ENCODE peak calls at places on chromosome 20, in seven cellular contexts. One of them, this sample, is unnamed. For H3K4me1, the result is how much of the 10 kb centered on the place peaks cover.

GRCh38 chr20:58392286-58392685 is 3.3 kb downstream of the VAPB start:
- DNase-seq in right atrium auricular region: no peak
- DNase-seq in spleen: no peak
- DNase-seq in aorta: no peak
- DNase-seq in right cardiac atrium: no peak
- DNase-seq in tibial nerve: no peak
- DNase-seq in hepatocyte: no peak
- DNase-seq in this sample: no peak

GRCh38 chr20:18020931-18021330 is 36.8 kb downstream of the OVOL2 start:
- DNase-seq in right atrium auricular region: no peak
- DNase-seq in spleen: peak
- DNase-seq in aorta: no peak
- DNase-seq in right cardiac atrium: no peak
- DNase-seq in tibial nerve: no peak
- DNase-seq in hepatocyte: no peak
- DNase-seq in this sample: no peak

GRCh38 chr20:18657575-18657974 is 69.7 kb downstream of the DTD1 start:
- DNase-seq in right atrium auricular region: no peak
- DNase-seq in spleen: no peak
- DNase-seq in aorta: no peak
- DNase-seq in right cardiac atrium: no peak
- DNase-seq in tibial nerve: no peak
- DNase-seq in hepatocyte: no peak
- DNase-seq in this sample: no peak

GRCh38 chr20:57788936-57789613 is 79.3 kb upstream of the PMEPA1 start:
- DNase-seq in right atrium auricular region: no peak
- DNase-seq in spleen: peak
- DNase-seq in aorta: no peak
- DNase-seq in right cardiac atrium: no peak
- DNase-seq in tibial nerve: no peak
- DNase-seq in hepatocyte: no peak
- DNase-seq in this sample: no peak

GRCh38 chr20:57939499-57939898 is 229.7 kb upstream of the PMEPA1 start:
- DNase-seq in right atrium auricular region: no peak
- DNase-seq in spleen: no peak
- DNase-seq in aorta: no peak
- DNase-seq in right cardiac atrium: no peak
- DNase-seq in tibial nerve: no peak
- DNase-seq in hepatocyte: no peak
- DNase-seq in this sample: no peak

GRCh38 chr20:54466112-54466511 is 9.3 kb upstream of the DOK5 start:
- DNase-seq in right atrium auricular region: no peak
- DNase-seq in spleen: no peak
- DNase-seq in aorta: no peak
- DNase-seq in right cardiac atrium: no peak
- DNase-seq in tibial nerve: no peak
- DNase-seq in hepatocyte: no peak
- DNase-seq in this sample: no peak

GRCh38 chr20:32535316-32535952 is 49.7 kb downstream of the NOL4L start:
- DNase-seq in right atrium auricular region: no peak
- DNase-seq in spleen: no peak
- DNase-seq in aorta: no peak
- DNase-seq in right cardiac atrium: no peak
- DNase-seq in tibial nerve: no peak
- DNase-seq in hepatocyte: no peak
- DNase-seq in this sample: no peak

GRCh38 chr20:8940311-8940710 is 128.6 kb upstream of the PLCB4 start:
- DNase-seq in right atrium auricular region: no peak
- DNase-seq in spleen: no peak
- DNase-seq in aorta: no peak
- DNase-seq in right cardiac atrium: no peak
- DNase-seq in tibial nerve: no peak
- DNase-seq in hepatocyte: no peak
- DNase-seq in this sample: no peak

GRCh38 chr20:24388828-24389325 is 80.6 kb upstream of the SYNDIG1 start:
- DNase-seq in right atrium auricular region: no peak
- DNase-seq in spleen: no peak
- DNase-seq in aorta: no peak
- DNase-seq in right cardiac atrium: no peak
- DNase-seq in tibial nerve: no peak
- DNase-seq in hepatocyte: no peak
- DNase-seq in this sample: no peak

GRCh38 chr20:60240986-60241385 is 282.8 kb downstream of the CDH26 start:
- DNase-seq in right atrium auricular region: no peak
- DNase-seq in spleen: no peak
- DNase-seq in aorta: no peak
- DNase-seq in right cardiac atrium: no peak
- DNase-seq in tibial nerve: no peak
- DNase-seq in hepatocyte: no peak
- DNase-seq in this sample: no peak

GRCh38 chr20:21033817-21034216 is 72.3 kb downstream of the LINC00237 start:
- DNase-seq in right atrium auricular region: no peak
- DNase-seq in spleen: no peak
- DNase-seq in aorta: no peak
- DNase-seq in right cardiac atrium: no peak
- DNase-seq in tibial nerve: no peak
- DNase-seq in hepatocyte: no peak
- DNase-seq in this sample: no peak

GRCh38 chr20:3612795-3613560 is 50.2 kb downstream of the GFRA4 start:
- DNase-seq in right atrium auricular region: no peak
- DNase-seq in spleen: no peak
- DNase-seq in aorta: no peak
- DNase-seq in right cardiac atrium: no peak
- DNase-seq in tibial nerve: no peak
- DNase-seq in hepatocyte: no peak
- DNase-seq in this sample: no peak

GRCh38 chr20:43963872-43964791 is 49.5 kb downstream of the TOX2 start:
- DNase-seq in right atrium auricular region: peak
- DNase-seq in spleen: peak
- DNase-seq in aorta: peak
- DNase-seq in right cardiac atrium: peak
- DNase-seq in tibial nerve: no peak
- DNase-seq in hepatocyte: no peak
- DNase-seq in this sample: peak

GRCh38 chr20:25277051-25277801 is 29.3 kb downstream of the PYGB start:
- DNase-seq in right atrium auricular region: no peak
- DNase-seq in spleen: peak
- DNase-seq in aorta: peak
- DNase-seq in right cardiac atrium: no peak
- DNase-seq in tibial nerve: peak
- DNase-seq in hepatocyte: no peak
- DNase-seq in this sample: peak

GRCh38 chr20:57711311-57711712 is 1.5 kb upstream of the PMEPA1 start:
- DNase-seq in right atrium auricular region: no peak
- DNase-seq in spleen: no peak
- DNase-seq in aorta: no peak
- DNase-seq in right cardiac atrium: no peak
- DNase-seq in tibial nerve: no peak
- DNase-seq in hepatocyte: no peak
- DNase-seq in this sample: no peak

GRCh38 chr20:31919756-31920155 is 32.1 kb downstream of the PDRG1 start:
- DNase-seq in right atrium auricular region: no peak
- DNase-seq in spleen: no peak
- DNase-seq in aorta: no peak
- DNase-seq in right cardiac atrium: no peak
- DNase-seq in tibial nerve: no peak
- DNase-seq in hepatocyte: no peak
- DNase-seq in this sample: no peak

DNA sequence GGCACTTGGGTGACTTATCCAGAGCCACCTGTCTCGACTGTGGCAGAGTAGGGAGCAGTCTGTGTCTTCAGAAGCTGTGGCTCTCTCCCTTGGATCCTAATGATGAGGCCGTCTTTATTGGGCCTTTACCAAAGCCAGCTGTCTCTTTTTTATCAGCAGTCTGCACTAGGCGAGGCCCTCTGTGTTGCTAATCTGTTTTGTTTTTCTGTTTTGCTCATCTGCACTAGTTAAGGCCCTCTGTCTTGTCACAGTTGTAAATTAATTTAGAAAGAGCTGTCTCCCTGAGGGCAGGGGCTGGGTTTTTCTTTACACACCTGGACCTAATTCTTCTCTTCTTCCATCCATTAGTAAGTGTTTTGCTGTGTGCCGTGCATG is 45.0 kb downstream of the CDS2 start:
- DNase-seq in right atrium auricular region: no peak
- DNase-seq in spleen: no peak
- DNase-seq in aorta: no peak
- DNase-seq in right cardiac atrium: no peak
- DNase-seq in tibial nerve: no peak
- DNase-seq in hepatocyte: no peak
- DNase-seq in this sample: no peak
- H3K4me1 ChIP-seq in right atrium auricular region: under half
- H3K4me1 ChIP-seq in spleen: under half
- H3K4me1 ChIP-seq in aorta: under half
- H3K4me1 ChIP-seq in right cardiac atrium: under half
- H3K4me1 ChIP-seq in tibial nerve: under half
- H3K4me1 ChIP-seq in hepatocyte: under half
- H3K4me1 ChIP-seq in this sample: half or more

GRCh38 chr20:15913661-15914060 is 659.6 kb downstream of the KIF16B start:
- DNase-seq in right atrium auricular region: no peak
- DNase-seq in spleen: no peak
- DNase-seq in aorta: no peak
- DNase-seq in right cardiac atrium: no peak
- DNase-seq in tibial nerve: no peak
- DNase-seq in hepatocyte: no peak
- DNase-seq in this sample: no peak
- H3K4me3 ChIP-seq in right atrium auricular region: no peak
- H3K4me3 ChIP-seq in spleen: no peak
- H3K4me3 ChIP-seq in aorta: no peak
- H3K4me3 ChIP-seq in right cardiac atrium: no peak
- H3K4me3 ChIP-seq in tibial nerve: no peak
- H3K4me3 ChIP-seq in hepatocyte: no peak
- H3K4me3 ChIP-seq in this sample: no peak

DNA sequence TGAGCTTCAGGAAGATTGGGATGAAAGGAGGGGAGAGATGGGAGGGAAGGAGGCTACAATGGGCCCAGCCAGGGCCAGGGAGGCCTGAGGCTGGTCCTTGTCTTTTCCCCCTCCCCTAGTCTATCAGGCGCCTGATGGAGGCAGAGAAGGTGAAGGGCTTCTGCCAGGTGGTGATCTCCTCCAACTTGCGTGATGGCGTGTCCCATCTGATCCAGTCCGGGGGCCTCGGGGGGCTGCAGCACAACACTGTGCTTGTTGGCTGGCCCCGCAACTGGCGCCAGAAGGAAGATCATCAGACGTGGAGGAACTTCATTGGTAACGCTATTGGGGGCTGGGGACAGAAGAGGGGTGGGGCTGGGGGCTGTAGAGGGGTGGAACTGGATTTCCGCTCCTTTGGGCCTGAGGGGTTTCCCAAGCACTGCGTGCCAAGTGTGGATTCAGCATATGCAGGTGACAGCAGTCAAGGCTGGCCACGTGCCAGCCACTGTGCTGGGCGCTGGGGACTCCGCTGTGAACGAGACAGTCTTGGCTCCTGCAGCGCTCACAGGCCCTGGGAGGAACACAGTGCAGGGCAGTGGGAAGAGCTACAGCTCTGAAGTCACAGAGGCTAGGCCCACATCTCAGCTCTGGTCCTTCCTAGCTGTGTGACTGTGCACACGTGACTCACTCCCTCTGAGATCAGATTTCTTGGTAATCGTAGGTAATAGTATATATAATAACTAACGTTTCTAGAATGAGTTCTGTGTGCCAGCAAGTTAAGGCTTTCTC is 22.7 kb downstream of the SLC12A5 start:
- DNase-seq in right atrium auricular region: no peak
- DNase-seq in spleen: no peak
- DNase-seq in aorta: no peak
- DNase-seq in right cardiac atrium: no peak
- DNase-seq in tibial nerve: no peak
- DNase-seq in hepatocyte: no peak
- DNase-seq in this sample: no peak
- H3K4me1 ChIP-seq in right atrium auricular region: under half
- H3K4me1 ChIP-seq in spleen: under half
- H3K4me1 ChIP-seq in aorta: under half
- H3K4me1 ChIP-seq in right cardiac atrium: under half
- H3K4me1 ChIP-seq in tibial nerve: under half
- H3K4me1 ChIP-seq in hepatocyte: under half
- H3K4me1 ChIP-seq in this sample: under half

DNA sequence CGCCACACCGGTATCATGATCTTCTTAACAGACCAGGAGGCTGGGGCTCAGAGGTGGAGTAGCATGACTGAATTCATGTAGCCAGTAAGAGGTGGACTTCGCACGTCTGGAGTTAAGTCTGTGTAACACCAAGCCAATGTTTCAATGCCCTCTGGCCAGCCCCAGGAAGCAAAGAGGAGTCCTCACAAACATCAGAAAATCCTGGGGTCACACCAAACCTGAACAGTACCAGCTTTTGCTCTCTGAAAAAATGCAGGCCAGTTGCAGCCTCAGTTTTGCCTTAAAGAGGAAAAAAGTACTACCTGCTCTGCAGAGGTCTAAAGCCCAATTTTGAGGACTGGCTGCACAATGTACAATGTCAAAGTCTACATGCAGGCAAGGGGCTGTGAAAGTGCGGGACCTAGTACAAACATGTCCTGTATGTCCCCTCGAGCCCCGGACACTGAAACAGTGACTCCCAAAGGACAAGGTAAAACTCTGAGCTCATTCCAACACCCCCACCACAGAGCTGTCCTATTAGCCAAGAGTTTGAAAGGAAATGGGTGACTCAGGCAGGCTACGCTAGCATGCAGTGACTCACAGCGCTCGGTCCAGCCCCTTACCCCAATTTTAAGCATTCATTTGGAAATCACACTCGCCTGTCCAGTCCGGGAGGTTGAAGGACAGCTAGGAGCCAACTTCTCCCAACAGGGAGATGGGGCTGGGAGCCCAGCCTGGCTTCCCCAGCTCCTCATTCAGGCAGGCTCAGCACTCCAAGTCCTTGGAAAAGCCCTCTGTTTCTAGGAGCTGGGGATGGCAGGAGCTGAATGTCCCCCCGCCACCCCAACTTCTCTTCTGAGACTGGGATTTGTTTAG is 4.1 kb downstream of the SDC4 start:
- DNase-seq in right atrium auricular region: peak
- DNase-seq in spleen: no peak
- DNase-seq in aorta: peak
- DNase-seq in right cardiac atrium: peak
- DNase-seq in tibial nerve: no peak
- DNase-seq in hepatocyte: peak
- DNase-seq in this sample: no peak
- H3K4me3 ChIP-seq in right atrium auricular region: peak
- H3K4me3 ChIP-seq in spleen: peak
- H3K4me3 ChIP-seq in aorta: no peak
- H3K4me3 ChIP-seq in right cardiac atrium: peak
- H3K4me3 ChIP-seq in tibial nerve: peak
- H3K4me3 ChIP-seq in hepatocyte: peak
- H3K4me3 ChIP-seq in this sample: peak

GRCh38 chr20:41150664-41151063 is 13.3 kb downstream of the PLCG1 start:
- DNase-seq in right atrium auricular region: no peak
- DNase-seq in spleen: no peak
- DNase-seq in aorta: no peak
- DNase-seq in right cardiac atrium: no peak
- DNase-seq in tibial nerve: no peak
- DNase-seq in hepatocyte: no peak
- DNase-seq in this sample: no peak
- H3K4me1 ChIP-seq in right atrium auricular region: under half
- H3K4me1 ChIP-seq in spleen: half or more
- H3K4me1 ChIP-seq in aorta: under half
- H3K4me1 ChIP-seq in right cardiac atrium: half or more
- H3K4me1 ChIP-seq in tibial nerve: half or more
- H3K4me1 ChIP-seq in hepatocyte: under half
- H3K4me1 ChIP-seq in this sample: half or more

GRCh38 chr20:62426678-62427077 is 661 bp downstream of the RBBP8NL start:
- DNase-seq in right atrium auricular region: no peak
- DNase-seq in spleen: no peak
- DNase-seq in aorta: no peak
- DNase-seq in right cardiac atrium: no peak
- DNase-seq in tibial nerve: no peak
- DNase-seq in hepatocyte: peak
- DNase-seq in this sample: peak
- H3K4me3 ChIP-seq in right atrium auricular region: no peak
- H3K4me3 ChIP-seq in spleen: no peak
- H3K4me3 ChIP-seq in aorta: no peak
- H3K4me3 ChIP-seq in right cardiac atrium: no peak
- H3K4me3 ChIP-seq in tibial nerve: no peak
- H3K4me3 ChIP-seq in hepatocyte: no peak
- H3K4me3 ChIP-seq in this sample: peak